ENCODE peak calls at places on chromosome 6, in six cellular contexts. One of them, this sample, is unnamed.

GRCh38 chr6:37530294-37530693 is 30.6 kb upstream of the CCDC167 start:
- DNase-seq in mesenchymal stem cell: no peak
- DNase-seq in SW480: no peak
- DNase-seq in dermis blood vessel endothelial cell: no peak
- DNase-seq in central memory CD8-positive, alpha-beta T cell: no peak
- DNase-seq in NB4: no peak
- DNase-seq in this sample: no peak

GRCh38 chr6:90222724-90223198 is 73.9 kb downstream of the BACH2 start:
- DNase-seq in mesenchymal stem cell: peak; percentile 13
- DNase-seq in SW480: peak; percentile 72
- DNase-seq in dermis blood vessel endothelial cell: no peak
- DNase-seq in central memory CD8-positive, alpha-beta T cell: no peak
- DNase-seq in NB4: no peak
- DNase-seq in this sample: no peak

GRCh38 chr6:88565836-88566235 is 397.6 kb downstream of the RNGTT start:
- DNase-seq in mesenchymal stem cell: no peak
- DNase-seq in SW480: no peak
- DNase-seq in dermis blood vessel endothelial cell: no peak
- DNase-seq in central memory CD8-positive, alpha-beta T cell: no peak
- DNase-seq in NB4: no peak
- DNase-seq in this sample: no peak

GRCh38 chr6:109379706-109380105 is 2.6 kb downstream of the CD164 start:
- DNase-seq in mesenchymal stem cell: no peak
- DNase-seq in SW480: no peak
- DNase-seq in dermis blood vessel endothelial cell: peak; percentile 15
- DNase-seq in central memory CD8-positive, alpha-beta T cell: no peak
- DNase-seq in NB4: no peak
- DNase-seq in this sample: no peak

GRCh38 chr6:13796781-13797180 is 17.6 kb downstream of the MCUR1 start:
- DNase-seq in mesenchymal stem cell: no peak
- DNase-seq in SW480: no peak
- DNase-seq in dermis blood vessel endothelial cell: no peak
- DNase-seq in central memory CD8-positive, alpha-beta T cell: no peak
- DNase-seq in NB4: no peak
- DNase-seq in this sample: no peak

GRCh38 chr6:111585241-111585968 is 20.3 kb downstream of the TRAF3IP2 start:
- DNase-seq in mesenchymal stem cell: peak; percentile 76
- DNase-seq in SW480: no peak
- DNase-seq in dermis blood vessel endothelial cell: no peak
- DNase-seq in central memory CD8-positive, alpha-beta T cell: no peak
- DNase-seq in NB4: peak; percentile 29
- DNase-seq in this sample: no peak

GRCh38 chr6:2798586-2799134 is 33.5 kb downstream of the WRNIP1 start:
- DNase-seq in mesenchymal stem cell: no peak
- DNase-seq in SW480: no peak
- DNase-seq in dermis blood vessel endothelial cell: no peak
- DNase-seq in central memory CD8-positive, alpha-beta T cell: no peak
- DNase-seq in NB4: no peak
- DNase-seq in this sample: no peak

GRCh38 chr6:47710295-47710694 is 11.9 kb downstream of the ADGRF4 start:
- DNase-seq in mesenchymal stem cell: no peak
- DNase-seq in SW480: no peak
- DNase-seq in dermis blood vessel endothelial cell: no peak
- DNase-seq in central memory CD8-positive, alpha-beta T cell: no peak
- DNase-seq in NB4: no peak
- DNase-seq in this sample: no peak

GRCh38 chr6:19434065-19434464 is 403.1 kb upstream of the ID4 start:
- DNase-seq in mesenchymal stem cell: no peak
- DNase-seq in SW480: no peak
- DNase-seq in dermis blood vessel endothelial cell: no peak
- DNase-seq in central memory CD8-positive, alpha-beta T cell: no peak
- DNase-seq in NB4: no peak
- DNase-seq in this sample: no peak

GRCh38 chr6:75693534-75693933 is 55.5 kb upstream of the MYO6 start:
- DNase-seq in mesenchymal stem cell: peak; percentile 20
- DNase-seq in SW480: no peak
- DNase-seq in dermis blood vessel endothelial cell: peak; percentile 17
- DNase-seq in central memory CD8-positive, alpha-beta T cell: no peak
- DNase-seq in NB4: peak; percentile 27
- DNase-seq in this sample: no peak

GRCh38 chr6:63516186-63516944 is 55.9 kb upstream of the LOC128125822 start:
- DNase-seq in mesenchymal stem cell: peak; percentile 27
- DNase-seq in SW480: no peak
- DNase-seq in dermis blood vessel endothelial cell: no peak
- DNase-seq in central memory CD8-positive, alpha-beta T cell: no peak
- DNase-seq in NB4: no peak
- DNase-seq in this sample: no peak